ENCODE peak calls at places on chromosomes 16 and 17, in five cellular contexts. Z, B, E, A and C are unnamed samples.

GRCh38 chr17:5584971-5585794 is 874 bp upstream of the NLRP1 start:
- DNase-seq in B (peak), Z (no peak), A (no peak), E (peak), C (no peak)

GRCh38 chr17:28395968-28396367 is 10.0 kb downstream of the SLC46A1 start:
- DNase-seq in B (no peak), A (no peak), Z (no peak), E (no peak), C (no peak)

GRCh38 chr17:47742319-47743181 is 9.5 kb downstream of the TBX21 start:
- DNase-seq in Z (no peak), E (no peak), A (peak), B (no peak), C (peak)

GRCh38 chr16:23934610-23935009 is 98.8 kb downstream of the PRKCB start:
- DNase-seq in Z (no peak), A (no peak), E (no peak), B (no peak), C (no peak)

GRCh38 chr17:1762906-1763829 is 1.3 kb downstream of the SERPINF1 start:
- DNase-seq in B (no peak), A (no peak), Z (no peak), E (peak), C (no peak)

GRCh38 chr17:3535253-3535995 is 22.2 kb downstream of the TRPV3 start:
- DNase-seq in Z (peak), A (peak), E (peak), B (peak), C (peak)

GRCh38 chr17:6684460-6684783 is 28.7 kb downstream of the SLC13A5 start:
- DNase-seq in A (no peak), E (no peak), Z (no peak), B (no peak), C (no peak)

GRCh38 chr16:49560018-49560830 is 186.6 kb downstream of the C16orf78 start:
- DNase-seq in B (no peak), A (no peak), Z (no peak), E (peak), C (no peak)

GRCh38 chr17:44216173-44216572 is 3.3 kb downstream of the UBTF start:
- DNase-seq in E (no peak), Z (no peak), B (no peak), A (no peak), C (no peak)

GRCh38 chr17:61837175-61838051 is 25.9 kb downstream of the BRIP1 start:
- DNase-seq in Z (no peak), B (peak), E (peak), A (peak), C (peak)

GRCh38 chr17:81338301-81339179 is 43.4 kb upstream of the SLC38A10 start:
- DNase-seq in A (no peak), E (no peak), B (no peak), Z (peak), C (no peak)

GRCh38 chr17:691423-691822 is 23.2 kb downstream of the VPS53 start:
- DNase-seq in B (no peak), Z (no peak), E (peak), A (no peak), C (no peak)

GRCh38 chr17:56786989-56787482 is 46.7 kb downstream of the C17orf67 start:
- DNase-seq in Z (no peak), E (peak), A (peak), B (peak), C (no peak)